ENCODE peak calls at places on chromosomes 6 and 20, in four cellular contexts. I is thyroid gland, B is A549, O is IMR-90. Z is an unnamed sample.
A peak's percentile ranks its signal among the peaks of the same experiment; 100 is the strongest.

GRCh38 chr6:157726892-157727628 is 96.0 kb upstream of the SNX9 start:
- DNase-seq in O (no peak), I (no peak), B (no peak), Z (peak; percentile 45)

GRCh38 chr6:95325858-95326257 is 251.5 kb upstream of the MANEA start:
- DNase-seq in I (no peak), B (no peak), O (peak; percentile 5), Z (no peak)

GRCh38 chr20:47453167-47453782 is 48.4 kb upstream of the NCOA3 start:
- DNase-seq in B (peak; percentile 93), I (no peak), O (peak; percentile 93), Z (no peak)

GRCh38 chr20:43320536-43320935 is 130.8 kb upstream of the PTPRT start:
- DNase-seq in O (no peak), I (no peak), B (no peak), Z (no peak)

GRCh38 chr6:3075522-3076113 is 7.3 kb downstream of the RIPK1 start:
- DNase-seq in O (no peak), B (no peak), I (no peak), Z (no peak)

GRCh38 chr6:12386816-12387215 is 96.7 kb downstream of the EDN1 start:
- DNase-seq in B (no peak), I (no peak), O (no peak), Z (no peak)

GRCh38 chr6:6717953-6718352 is 129.4 kb downstream of the LY86 start:
- DNase-seq in B (no peak), I (peak; percentile 59), O (peak; percentile 15), Z (peak; percentile 56)

GRCh38 chr6:67766061-67766460 is 869.0 kb upstream of the ADGRB3 start:
- DNase-seq in O (no peak), I (no peak), B (no peak), Z (no peak)

GRCh38 chr20:62875419-62876355 is 14.1 kb upstream of the TCFL5 start:
- DNase-seq in O (peak; percentile 83), B (peak; percentile 91), I (peak; percentile 61), Z (peak; percentile 58)

GRCh38 chr6:63640062-63640461 is 4.5 kb downstream of the PHF3 start:
- DNase-seq in B (no peak), I (no peak), O (peak; percentile 79), Z (no peak)

GRCh38 chr6:21590345-21590744 is 3.2 kb upstream of the SOX4 start:
- DNase-seq in O (no peak), B (no peak), I (no peak), Z (no peak)

GRCh38 chr6:35494161-35494563 is 2.7 kb downstream of the TEAD3 start:
- DNase-seq in I (no peak), B (no peak), O (peak; percentile 44), Z (no peak)

DNA sequence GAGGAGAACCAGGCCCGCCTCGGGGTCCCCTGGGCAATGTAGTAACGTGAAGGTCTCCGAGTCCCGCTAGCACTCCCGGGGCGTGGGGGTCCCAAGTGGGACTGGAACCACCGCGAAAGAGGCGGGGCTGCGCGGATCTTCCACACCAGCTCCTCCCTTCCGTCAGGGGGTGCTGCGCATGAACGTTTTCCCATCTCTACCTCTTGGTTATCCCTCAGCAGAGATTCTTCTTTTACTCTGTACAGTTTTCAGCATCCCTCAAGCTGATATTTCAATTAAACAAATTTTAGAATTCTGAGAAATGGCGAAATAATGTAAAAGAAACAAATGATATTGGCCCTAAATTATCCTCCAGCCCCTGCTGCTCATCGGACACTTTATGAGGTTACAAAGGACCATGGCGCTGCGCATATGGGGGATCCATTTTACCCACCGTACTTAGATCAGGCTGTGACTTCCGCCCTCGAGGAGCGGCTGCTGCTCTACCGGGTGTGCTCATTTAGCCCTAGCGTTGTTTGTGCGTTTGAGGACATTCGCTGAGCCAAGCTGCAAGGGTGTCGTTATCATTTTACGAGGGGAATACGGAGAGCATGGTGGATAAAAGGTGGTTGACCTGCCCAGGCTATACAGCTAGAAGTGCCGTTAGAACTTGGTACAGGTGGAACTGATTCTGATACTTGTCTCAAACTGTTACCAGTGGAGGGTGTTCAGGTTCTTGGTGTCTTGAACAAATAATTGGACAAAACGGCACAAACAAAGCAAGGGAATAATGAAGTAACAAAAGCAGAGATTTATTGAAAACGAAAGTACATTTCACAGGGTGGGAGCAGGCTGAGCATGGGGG is 75.2 kb upstream of the CHD6 start:
- DNase-seq in I (peak; percentile 83), O (peak; percentile 89), B (peak; percentile 94), Z (peak; percentile 84)
- TF ChIP-seq POLR2A in I (peak; percentile 53), O (no peak), B (peak; percentile 80), Z (peak; percentile 93)

GRCh38 chr6:106643061-106643460 is 13.7 kb downstream of the QRSL1 start:
- DNase-seq in O (peak; percentile 69), B (no peak), I (no peak), Z (no peak)

DNA sequence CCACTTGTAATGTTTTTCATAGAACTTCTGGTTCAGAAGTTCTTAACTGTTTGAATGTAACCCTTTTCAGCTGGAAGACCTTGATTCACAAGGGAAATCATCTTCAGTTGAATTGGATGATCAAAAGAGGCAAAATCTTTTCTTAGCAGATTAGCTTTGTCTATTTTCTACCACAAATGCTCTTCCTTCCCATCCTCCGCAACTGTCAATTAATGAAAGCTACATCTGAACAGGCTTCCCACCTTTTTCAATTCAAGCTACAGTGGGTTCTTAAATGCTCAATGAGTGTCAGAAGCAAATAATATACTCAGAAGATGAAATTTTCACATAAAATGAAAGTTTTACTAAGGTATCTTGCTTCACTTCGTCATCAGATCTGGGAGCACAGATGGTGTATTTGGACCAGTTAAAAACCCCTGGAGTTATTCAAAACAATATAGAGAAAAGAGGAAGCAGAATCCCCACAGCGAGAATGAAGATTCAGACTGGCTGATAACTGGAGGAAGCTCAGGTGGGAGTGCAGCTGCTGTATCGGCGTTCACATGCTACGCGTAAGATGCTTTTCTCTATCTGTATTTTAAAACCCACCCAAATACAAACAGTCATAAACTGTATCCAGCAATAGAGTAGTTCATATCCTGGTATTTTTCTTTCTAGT is 19.4 kb downstream of the QRSL1 start:
- DNase-seq in O (no peak), I (no peak), B (no peak), Z (no peak)
- H3K27ac ChIP-seq in O (no peak overlapping the region), I (no peak overlapping the region), B (no peak overlapping the region), Z (no peak overlapping the region)

GRCh38 chr6:106751501-106752252 is 122.3 kb downstream of the QRSL1 start:
- DNase-seq in B (peak; percentile 43), I (peak; percentile 52), O (peak; percentile 8), Z (peak; percentile 90)
- TF ChIP-seq POLR2A in B (no peak), I (no peak), O (no peak), Z (peak; percentile 41)

DNA sequence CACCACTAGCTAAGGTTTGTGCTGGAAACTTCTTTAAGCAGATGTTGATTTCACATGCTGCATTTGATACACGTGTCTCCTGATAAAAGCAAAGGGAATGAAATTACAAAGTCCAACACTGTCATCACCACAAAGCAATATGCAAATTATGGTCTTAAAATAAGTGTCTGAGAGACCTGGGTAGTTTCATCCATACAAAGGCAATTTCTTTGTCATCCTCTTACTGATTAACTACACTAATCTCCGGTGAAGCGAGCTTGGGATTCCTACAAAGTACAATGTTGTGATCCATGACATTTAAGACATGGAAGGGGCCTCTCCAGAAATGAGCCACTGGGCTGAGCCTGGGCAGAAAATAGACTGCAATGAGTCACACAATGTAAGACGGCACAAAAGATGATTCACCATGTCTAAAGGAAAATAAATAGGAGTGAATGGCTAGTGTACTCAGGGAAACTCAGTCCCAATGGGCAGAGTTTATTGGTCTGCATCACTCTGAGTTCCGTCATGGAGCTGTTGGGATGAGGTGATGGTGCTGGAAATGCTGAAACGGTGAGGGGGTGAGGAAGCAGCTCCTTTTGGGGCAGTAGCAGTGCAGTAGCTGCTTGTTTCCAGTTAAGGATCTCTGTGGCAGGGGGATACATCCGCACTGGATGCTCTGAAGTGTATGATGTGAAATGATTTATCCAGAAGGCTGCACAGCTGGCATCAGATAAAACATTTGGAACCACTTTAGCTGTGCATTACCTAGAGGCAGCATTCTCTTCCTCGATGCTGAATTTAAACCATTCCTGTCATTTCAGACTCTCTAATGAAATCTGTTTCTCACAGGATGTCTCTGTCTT is 103.3 kb downstream of the IBTK start:
- DNase-seq in I (no peak), O (peak; percentile 98), B (peak; percentile 88), Z (no peak)
- H3K27ac ChIP-seq in I (no peak overlapping the region), O (peak overlapping the region; percentile 26), B (peak overlapping the region; percentile 80), Z (peak overlapping the region; percentile 67)

Z was measured in body of pancreas.